ENCODE peak calls at places on chromosomes 4 and X, in nine cellular contexts. A is psoas muscle, U is right cardiac atrium, E is SW480, S is HT1080, Y is tibial nerve, B is M059J, Q is tibial artery, T is sciatic nerve. J is an unnamed sample.

GRCh38 chr4:176778491-176778890 is 14.2 kb downstream of the VEGFC start:
- DNase-seq in U (no peak), A (no peak), B (peak), E (no peak), Q (no peak), S (peak), Y (no peak), T (no peak), J (no peak)

GRCh38 chr4:138097912-138098600 is 144.1 kb downstream of the SLC7A11 start:
- DNase-seq in Q (no peak), E (peak), U (no peak), A (no peak), T (no peak), Y (no peak), S (no peak), B (no peak), J (no peak)

GRCh38 chr4:188550296-188550695 is 411.1 kb downstream of the TRIML1 start:
- DNase-seq in E (no peak), A (no peak), B (peak), S (peak), Q (no peak), T (no peak), Y (no peak), U (no peak), J (no peak)

GRCh38 chrX:138914751-138915150 is 203.2 kb upstream of the FGF13 start:
- DNase-seq in S (no peak), T (no peak), A (no peak), E (no peak), U (no peak), B (no peak), Y (no peak), Q (no peak), J (no peak)

GRCh38 chr4:74950200-74950599 is 17.3 kb downstream of the PARM1 start:
- DNase-seq in A (no peak), E (no peak), Y (no peak), S (peak), T (no peak), Q (no peak), B (no peak), U (no peak), J (no peak)

GRCh38 chrX:31333181-31333831 is 261.5 kb upstream of the FTHL17 start:
- DNase-seq in U (no peak), E (peak), Q (no peak), B (peak), S (peak), Y (no peak), T (no peak), A (no peak), J (no peak)

GRCh38 chr4:77172336-77172735 is 15.3 kb downstream of the CCNG2 start:
- DNase-seq in U (no peak), Q (no peak), B (peak), T (no peak), E (peak), S (peak), Y (no peak), A (no peak), J (no peak)

GRCh38 chr4:144709793-144710525 is 64.0 kb downstream of the HHIP start:
- DNase-seq in E (peak), Y (peak), B (peak), S (peak), U (no peak), A (no peak), T (no peak), Q (no peak), J (no peak)

GRCh38 chr4:100391913-100392312 is 125.9 kb downstream of the EMCN start:
- DNase-seq in T (no peak), B (peak), S (peak), E (peak), A (no peak), Y (no peak), Q (no peak), U (no peak), J (no peak)

GRCh38 chr4:138602664-138603063 is 360.5 kb upstream of the SLC7A11 start:
- DNase-seq in Y (no peak), A (no peak), S (no peak), U (no peak), E (no peak), Q (no peak), T (no peak), B (peak), J (no peak)